ENCODE peak calls at places on chromosomes 1 and 21, in seven cellular contexts. Y, Q, X, R, K, C and B are unnamed samples.

GRCh38 chr1:38071530-38072266 is 25.1 kb upstream of the POU3F1 start:
- DNase-seq in X (peak), K (peak), Y (peak), R (no peak), Q (no peak), C (no peak), B (no peak)

GRCh38 chr1:153945795-153946621 is 510 bp downstream of the DENND4B start:
- DNase-seq in K (no peak), Q (peak), Y (peak), R (peak), X (peak), C (no peak), B (peak)

GRCh38 chr1:67530071-67530470 is 99.9 kb upstream of the SERBP1 start:
- DNase-seq in Q (no peak), X (no peak), K (no peak), C (no peak), R (no peak), Y (no peak), B (no peak)

GRCh38 chr1:170663011-170663410 is 920 bp upstream of the PRRX1 start:
- DNase-seq in X (peak), Q (no peak), R (no peak), K (no peak), Y (peak), C (no peak), B (no peak)

GRCh38 chr1:32199717-32200072 is 700 bp upstream of the CCDC28B start:
- DNase-seq in R (no peak), Y (no peak), Q (no peak), X (no peak), C (no peak), K (no peak), B (no peak)

GRCh38 chr1:80582980-80583379 is 1217.8 kb upstream of the ADGRL2 start:
- DNase-seq in R (no peak), Q (no peak), Y (no peak), K (no peak), C (no peak), X (no peak), B (no peak)

GRCh38 chr1:206846475-206846874 is 18.9 kb upstream of the IL20 start:
- DNase-seq in X (no peak), Q (no peak), Y (no peak), C (no peak), R (no peak), K (no peak), B (no peak)

GRCh38 chr1:75954594-75954993 is 22.4 kb upstream of the ASB17 start:
- DNase-seq in K (no peak), R (no peak), X (no peak), Y (peak), C (no peak), Q (no peak), B (no peak)

GRCh38 chr1:87393437-87394085 is 64.9 kb downstream of the LMO4 start:
- DNase-seq in Q (no peak), R (no peak), K (no peak), X (no peak), C (no peak), Y (no peak), B (no peak)

GRCh38 chr1:180252638-180253536 is 22.8 kb downstream of the LHX4 start:
- DNase-seq in K (peak), R (peak), C (no peak), Q (peak), X (peak), Y (peak), B (peak)

GRCh38 chr1:59043796-59044195 is 253.1 kb upstream of the FGGY start:
- DNase-seq in Y (peak), K (no peak), X (peak), Q (no peak), C (peak), R (peak), B (no peak)

GRCh38 chr1:150981805-150982712 is at the start of gene ANXA9:
- DNase-seq in R (no peak), Y (no peak), X (peak), Q (no peak), C (no peak), K (no peak), B (no peak)

GRCh38 chr1:15220024-15220392 is 27.0 kb upstream of the FHAD1 start:
- DNase-seq in R (peak), X (no peak), Y (no peak), K (no peak), C (no peak), Q (no peak), B (no peak)

GRCh38 chr1:205001101-205001620 is 41.9 kb upstream of the CNTN2 start:
- DNase-seq in C (no peak), Y (no peak), X (no peak), Q (no peak), R (no peak), K (no peak), B (no peak)

GRCh38 chr1:198497326-198498220 is 42.9 kb downstream of the ATP6V1G3 start:
- DNase-seq in Q (no peak), R (no peak), K (no peak), Y (peak), C (no peak), X (no peak), B (no peak)

GRCh38 chr1:204961765-204962419 is 81.1 kb upstream of the CNTN2 start:
- DNase-seq in Q (no peak), X (no peak), K (no peak), Y (no peak), R (no peak), C (no peak), B (no peak)

GRCh38 chr1:153985984-153986761 is at the start of gene RAB13:
- DNase-seq in Q (no peak), R (peak), C (peak), K (no peak), Y (peak), X (peak), B (peak)

GRCh38 chr1:191305370-191305769 is 827.7 kb upstream of the BRINP3 start:
- DNase-seq in R (no peak), K (no peak), X (no peak), C (no peak), Y (no peak), Q (no peak), B (no peak)

GRCh38 chr1:180948357-180948756 is 35.7 kb downstream of the KIAA1614 start:
- DNase-seq in X (no peak), Q (no peak), R (no peak), C (no peak), Y (peak), K (no peak), B (no peak)

GRCh38 chr21:44084496-44085241 is 22.5 kb upstream of the PWP2 start:
- DNase-seq in Q (no peak), Y (no peak), X (no peak), K (no peak), C (no peak), R (no peak), B (no peak)

GRCh38 chr21:42027085-42027803 is 17.1 kb upstream of the ZBTB21 start:
- DNase-seq in K (no peak), X (no peak), Q (no peak), R (no peak), Y (no peak), C (no peak), B (no peak)

GRCh38 chr1:22509815-22510214 is 53.5 kb upstream of the EPHA8 start:
- DNase-seq in K (no peak), R (no peak), Q (no peak), C (no peak), Y (no peak), X (no peak), B (no peak)